ENCODE peak calls at places on chromosomes 5 and 9, in ten cellular contexts. Z is lung, I is pancreas, P is A673, Q is GM12878, G is A549, M is tibial nerve, A is astrocyte, U is hepatocyte, O is transverse colon. E is an unnamed sample.

GRCh38 chr9:88236531-88237453 is 98.5 kb upstream of the SPATA31C2 start:
- DNase-seq in Z (no peak), I (no peak), P (no peak), Q (no peak), G (no peak), M (peak; percentile 58), A (peak; percentile 74), U (no peak), O (no peak), E (peak; percentile 78)

GRCh38 chr9:129399301-129399990 is 221.4 kb upstream of the IER5L start:
- DNase-seq in Z (no peak), I (no peak), P (no peak), Q (no peak), G (no peak), M (no peak), A (no peak), U (no peak), O (no peak), E (no peak)

GRCh38 chr5:114789773-114790402 is 379.8 kb downstream of the TRIM36 start:
- DNase-seq in Z (no peak), I (no peak), P (peak; percentile 43), Q (no peak), G (peak; percentile 5), M (no peak), A (peak; percentile 0), U (peak; percentile 67), O (no peak), E (no peak)

GRCh38 chr9:122579874-122580273 is 3.3 kb downstream of the OR1L8 start:
- DNase-seq in Z (no peak), I (no peak), P (no peak), Q (no peak), G (no peak), M (no peak), A (no peak), U (no peak), O (no peak), E (no peak)

GRCh38 chr9:80294955-80295354 is 723.2 kb downstream of the TLE4 start:
- DNase-seq in Z (no peak), I (no peak), P (no peak), Q (no peak), G (no peak), M (no peak), A (no peak), U (no peak), O (no peak), E (no peak)

GRCh38 chr5:91182763-91183162 is 200.4 kb downstream of the ARRDC3 start:
- DNase-seq in Z (no peak), I (no peak), P (peak; percentile 42), Q (no peak), G (no peak), M (peak; percentile 39), A (no peak), U (no peak), O (peak; percentile 47), E (no peak)

GRCh38 chr5:37412515-37412914 is 33.4 kb downstream of the WDR70 start:
- DNase-seq in Z (no peak), I (no peak), P (no peak), Q (no peak), G (peak; percentile 7), M (no peak), A (no peak), U (no peak), O (no peak), E (no peak)

GRCh38 chr9:71737455-71737854 is 30.9 kb downstream of the CEMIP2 start:
- DNase-seq in Z (no peak), I (peak; percentile 43), P (no peak), Q (no peak), G (no peak), M (no peak), A (peak; percentile 36), U (no peak), O (peak; percentile 38), E (no peak)

GRCh38 chr9:106857811-106858470 is 5.0 kb upstream of the ZNF462 start:
- DNase-seq in Z (no peak), I (no peak), P (no peak), Q (no peak), G (no peak), M (no peak), A (no peak), U (no peak), O (no peak), E (no peak)

GRCh38 chr9:106860731-106861584 is 2.0 kb upstream of the ZNF462 start:
- DNase-seq in Z (peak; percentile 45), I (peak; percentile 22), P (peak; percentile 44), Q (no peak), G (no peak), M (peak; percentile 19), A (peak; percentile 34), U (peak; percentile 50), O (peak; percentile 46), E (peak; percentile 75)

GRCh38 chr9:106861585-106862114 is 1.3 kb upstream of the ZNF462 start:
- DNase-seq in Z (no peak), I (no peak), P (no peak), Q (no peak), G (no peak), M (no peak), A (no peak), U (no peak), O (no peak), E (no peak)

GRCh38 chr9:106862115-106862945 is 636 bp upstream of the ZNF462 start:
- DNase-seq in Z (peak; percentile 40), I (peak; percentile 22), P (peak; percentile 68), Q (no peak), G (peak; percentile 44), M (peak; percentile 26), A (peak; percentile 44), U (peak; percentile 54), O (peak; percentile 52), E (peak; percentile 73)

DNA sequence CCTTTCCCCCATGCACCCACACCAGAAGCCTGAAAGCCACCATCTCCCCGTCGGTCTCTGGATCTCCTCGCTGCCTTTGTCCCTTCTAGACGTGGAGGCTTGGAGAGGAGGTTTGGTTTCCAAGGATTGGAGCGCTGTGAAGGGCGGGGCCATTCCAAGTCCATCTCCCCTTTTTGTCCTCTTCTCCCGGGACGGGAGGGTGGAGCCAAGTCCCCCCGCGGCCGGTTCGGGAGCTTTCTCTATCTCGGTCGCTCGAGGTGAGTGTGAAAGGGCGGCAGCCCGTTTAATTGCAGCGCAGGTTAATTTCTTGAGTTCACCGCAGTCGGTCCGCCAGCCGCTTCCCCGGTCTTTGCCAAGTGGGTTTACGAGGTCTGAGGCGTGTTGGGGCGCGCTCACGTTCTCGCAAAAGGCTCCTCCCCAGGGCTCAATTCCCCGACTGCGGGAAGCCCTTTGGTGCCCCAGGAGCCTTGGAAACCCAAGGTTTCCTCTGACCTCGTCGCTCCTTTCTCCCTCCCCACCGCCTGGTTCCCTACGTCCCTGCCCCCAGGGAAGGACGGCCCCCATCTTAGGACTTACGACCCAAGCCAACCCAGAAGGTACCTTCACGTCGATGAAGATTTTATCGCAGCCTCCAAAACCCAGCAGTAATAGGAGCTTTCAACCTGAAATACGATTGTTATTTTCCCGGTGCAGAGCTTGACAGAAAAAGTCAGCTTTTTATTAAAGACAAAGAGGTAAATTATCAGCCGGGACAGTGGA is 2.8 kb upstream of the ZNF462 start:
- DNase-seq in Z (peak; percentile 51), I (peak; percentile 20), P (peak; percentile 50), Q (no peak), G (peak; percentile 10), M (no peak), A (peak; percentile 12), U (peak; percentile 66), O (peak; percentile 71), E (peak; percentile 82)
- TF ChIP-seq CTCF in Z (no peak), I (no peak), P (no peak), Q (no peak), G (no peak), M (no peak), A (no peak), U (no peak), O (no peak), E (no peak)

DNA sequence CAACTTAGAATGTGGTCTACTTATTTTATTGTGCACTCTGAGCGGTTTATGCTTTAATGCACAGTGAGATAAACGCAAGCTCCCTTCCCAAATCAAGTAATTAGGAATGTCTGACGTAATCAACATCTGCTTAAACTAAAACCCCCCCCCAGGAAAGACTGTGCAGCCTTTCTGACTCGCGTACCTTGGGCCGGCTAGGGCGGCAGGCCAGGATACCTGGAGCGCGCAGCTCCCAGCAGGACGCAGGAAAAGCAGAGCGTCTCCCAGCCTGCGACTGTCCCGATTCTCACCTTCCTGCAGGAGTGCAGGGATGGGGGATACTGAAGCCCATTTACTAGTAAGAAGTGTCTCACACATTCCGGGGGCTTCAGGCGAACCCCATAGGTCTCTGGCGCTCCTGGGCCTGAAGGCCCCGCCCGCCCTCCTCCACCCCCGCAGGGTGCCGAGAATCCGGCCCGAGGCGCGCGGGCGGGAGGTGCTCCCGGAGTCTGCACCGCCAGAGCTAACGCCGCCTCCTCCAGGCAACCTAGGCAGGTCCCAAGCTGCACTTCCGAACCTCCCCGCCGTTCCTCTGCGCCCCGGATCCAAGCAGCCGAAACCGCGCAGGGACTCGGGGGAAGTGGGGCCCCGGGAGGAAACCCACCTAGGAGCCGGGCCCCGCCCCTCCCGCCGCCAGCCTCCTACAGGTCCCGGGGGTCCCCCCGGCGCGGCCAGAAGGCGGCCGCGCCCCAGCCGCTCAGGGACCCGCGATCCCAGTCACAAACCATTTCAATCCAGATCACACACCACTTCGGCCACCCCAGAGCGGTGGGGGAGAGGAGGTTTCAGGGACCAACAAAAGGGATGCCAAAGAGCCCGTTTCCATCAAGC is 1.4 kb downstream of the ROR2 start:
- DNase-seq in Z (peak; percentile 35), I (peak; percentile 43), P (peak; percentile 85), Q (no peak), G (peak; percentile 67), M (no peak), A (peak; percentile 22), U (peak; percentile 88), O (peak; percentile 66), E (peak; percentile 92)
- H3K4me1 ChIP-seq in Z (no peaks in the 10 kb centered on the region), I (peaks cover 16% of the 10 kb centered on the region), P (peaks cover 38% of the 10 kb centered on the region), Q (no peaks in the 10 kb centered on the region), G (peaks cover 7% of the 10 kb centered on the region), M (no peaks in the 10 kb centered on the region), A (peaks cover 4% of the 10 kb centered on the region), U (peaks cover 46% of the 10 kb centered on the region), O (peaks cover 48% of the 10 kb centered on the region), E (peaks cover 48% of the 10 kb centered on the region)

DNA sequence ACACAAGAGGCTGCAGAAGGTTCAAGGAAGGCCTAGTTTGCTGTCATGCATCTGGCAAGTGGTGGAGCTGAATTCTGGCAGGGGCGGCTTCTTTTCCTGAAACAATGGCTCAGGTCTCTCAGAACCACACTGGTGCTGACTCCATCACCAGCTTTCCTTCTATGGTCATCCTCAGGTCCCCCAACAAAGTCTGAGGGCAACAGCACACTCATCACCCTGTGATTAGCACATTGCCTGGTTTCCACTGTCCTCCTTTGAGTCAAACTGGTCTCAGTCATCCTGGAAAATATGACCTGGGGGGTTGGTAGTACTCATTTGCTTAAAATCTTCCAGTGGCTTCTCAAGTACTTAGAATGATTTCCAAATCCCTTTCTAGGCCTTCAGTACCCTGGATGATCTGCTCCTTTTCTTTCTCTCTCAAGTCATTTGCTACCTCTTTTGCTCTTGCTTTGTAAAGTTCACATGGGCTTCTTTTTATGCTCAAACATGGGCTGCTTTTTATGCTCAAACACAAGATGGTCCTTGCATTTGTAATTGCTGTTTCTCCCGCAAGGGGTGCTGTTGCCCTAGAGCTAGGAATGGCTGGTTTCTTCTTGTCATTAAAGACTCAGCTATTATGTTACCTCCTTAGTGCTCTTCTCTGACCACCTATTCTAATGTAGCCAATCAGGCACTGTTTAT is 144.9 kb downstream of the ALDH1A1 start:
- DNase-seq in Z (no peak), I (no peak), P (peak; percentile 15), Q (no peak), G (no peak), M (no peak), A (no peak), U (no peak), O (no peak), E (no peak)
- TF ChIP-seq CTCF in Z (no peak), I (no peak), P (peak; percentile 60), Q (peak; percentile 50), G (peak; percentile 12), M (no peak), A (peak; percentile 18), U (peak; percentile 20), O (no peak), E (no peak)

DNA sequence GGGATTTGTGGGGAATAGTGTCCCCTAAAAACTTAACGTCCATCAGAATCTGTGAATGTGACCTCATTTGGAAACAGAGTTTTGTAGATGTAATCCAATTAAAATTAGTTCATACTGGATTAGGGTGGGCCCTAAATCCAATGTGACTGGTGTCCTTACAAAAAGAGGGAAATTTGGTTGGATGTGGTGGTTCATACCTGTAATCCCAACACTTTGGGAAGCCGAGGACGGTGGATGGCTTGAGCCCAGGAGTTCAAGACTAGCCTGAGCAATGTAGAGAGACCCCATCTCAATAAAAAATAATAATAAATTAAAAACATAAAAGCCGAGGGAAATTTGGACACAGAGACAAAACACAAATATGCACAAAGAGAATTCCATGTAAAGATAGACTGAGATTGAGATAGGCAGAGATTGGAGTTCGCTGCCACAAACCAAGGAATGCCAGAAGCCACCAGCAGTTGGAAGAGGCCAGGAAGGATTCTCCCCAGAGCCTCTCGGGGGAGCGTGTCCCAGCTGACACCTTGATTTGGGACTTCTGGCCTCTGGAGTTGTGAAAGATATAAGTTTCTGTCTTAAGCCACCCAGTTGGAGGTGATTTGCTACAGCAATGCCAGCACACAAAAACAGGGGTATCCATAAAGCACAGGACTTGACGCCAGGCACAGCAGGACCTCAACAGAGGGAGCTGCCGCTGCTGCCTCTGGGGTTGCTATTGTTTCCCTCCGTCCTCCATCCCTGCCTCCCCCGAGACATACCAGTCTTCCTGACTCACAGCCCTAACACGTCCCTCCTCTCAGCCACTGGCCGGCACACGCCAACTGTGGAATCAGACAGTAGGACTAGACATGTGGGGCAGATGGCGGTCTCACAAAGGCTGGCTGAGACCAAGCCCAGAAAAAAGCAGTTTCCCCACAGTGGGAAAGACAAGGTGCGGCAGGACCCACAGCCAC is 73.8 kb upstream of the IL17B start:
- DNase-seq in Z (no peak), I (no peak), P (peak; percentile 58), Q (no peak), G (no peak), M (no peak), A (peak; percentile 97), U (peak; percentile 76), O (peak; percentile 57), E (peak; percentile 93)
- H3K4me1 ChIP-seq in Z (peaks cover 7% of the 10 kb centered on the region), I (peaks cover 23% of the 10 kb centered on the region), P (peaks cover 15% of the 10 kb centered on the region), Q (no peaks in the 10 kb centered on the region), G (peaks cover 30% of the 10 kb centered on the region), M (no peaks in the 10 kb centered on the region), A (peaks cover 56% of the 10 kb centered on the region), U (peaks cover 49% of the 10 kb centered on the region), O (peaks cover 71% of the 10 kb centered on the region), E (peaks cover 81% of the 10 kb centered on the region)